ENCODE peak calls at places on chromosomes 5 and 9, in ten cellular contexts. H is Right ventricle myocardium superior; Q is activated gamma-delta T cell treated with Interleukin-2 at 50 U/mL for 16 hours; T is amniotic stem cell; A is activated naive CD4-positive, alpha-beta T cell treated with anti-CD3 and anti-CD28 coated beads for 36 hours; S is substantia nigra; W is aorta; X is NCI-H1092; M is activated naive CD8-positive, alpha-beta T cell treated with anti-CD3 and anti-CD28 coated beads for 36 hours; B is A549. G is an unnamed sample.
A peak's percentile ranks its signal among the peaks of the same experiment; 100 is the strongest.

GRCh38 chr9:136741885-136742568 is 713 bp downstream of the LCN10 start:
- DNase-seq in M (peak; percentile 68), T (no peak), A (peak; percentile 78), S (no peak), B (no peak), H (no peak), X (no peak), Q (no peak), W (no peak), G (no peak)

GRCh38 chr9:115364991-115365390 is 247.0 kb upstream of the TNC start:
- DNase-seq in T (no peak), A (no peak), Q (no peak), M (no peak), H (no peak), B (no peak), X (no peak), W (no peak), S (no peak), G (no peak)

GRCh38 chr9:108618906-108619550 is 236.8 kb downstream of the ACTL7B start:
- DNase-seq in H (no peak), A (no peak), S (no peak), X (no peak), M (no peak), B (no peak), T (no peak), Q (no peak), W (no peak), G (no peak)

GRCh38 chr9:6218099-6218502 is 2.5 kb downstream of the IL33 start:
- DNase-seq in H (no peak), B (no peak), M (no peak), T (no peak), S (no peak), A (no peak), X (no peak), W (no peak), Q (no peak), G (no peak)

GRCh38 chr5:133467712-133468463 is 144.5 kb downstream of the FSTL4 start:
- DNase-seq in T (no peak), W (no peak), Q (no peak), H (no peak), S (no peak), A (no peak), M (no peak), X (no peak), B (no peak), G (peak; percentile 37)

GRCh38 chr9:38359689-38360385 is 32.7 kb upstream of the ALDH1B1 start:
- DNase-seq in M (no peak), Q (no peak), A (no peak), T (no peak), H (no peak), S (no peak), W (peak; percentile 40), B (no peak), X (no peak), G (no peak)

GRCh38 chr9:25913806-25914205 is 235.6 kb upstream of the TUSC1 start:
- DNase-seq in X (no peak), A (no peak), T (no peak), B (no peak), Q (no peak), S (no peak), H (no peak), W (no peak), M (no peak), G (no peak)

GRCh38 chr5:173884402-173885053 is 3.6 kb upstream of the CPEB4 start:
- DNase-seq in S (no peak), Q (peak; percentile 27), A (peak; percentile 53), B (no peak), M (peak; percentile 21), W (no peak), H (no peak), T (no peak), X (no peak), G (no peak)

GRCh38 chr5:79111387-79111959 is at the start of gene BHMT:
- DNase-seq in W (no peak), H (no peak), A (no peak), B (no peak), T (no peak), X (no peak), Q (no peak), S (no peak), M (no peak), G (no peak)

GRCh38 chr9:38059233-38059936 is 9.6 kb downstream of the SHB start:
- DNase-seq in H (no peak), Q (no peak), B (no peak), S (no peak), T (no peak), A (no peak), X (no peak), W (no peak), M (no peak), G (no peak)

GRCh38 chr5:98463676-98464075 is 309.8 kb upstream of the RGMB start:
- DNase-seq in B (no peak), T (no peak), S (no peak), A (no peak), X (no peak), W (no peak), Q (no peak), H (no peak), M (no peak), G (no peak)

GRCh38 chr9:97802276-97802675 is 50.8 kb upstream of the FOXE1 start:
- DNase-seq in S (no peak), B (peak; percentile 75), W (no peak), Q (no peak), A (no peak), X (no peak), M (no peak), T (peak; percentile 24), H (no peak), G (no peak)

GRCh38 chr9:125883548-125883947 is 136.4 kb downstream of the PBX3 start:
- DNase-seq in M (no peak), S (no peak), Q (no peak), H (no peak), W (no peak), B (no peak), T (no peak), X (no peak), A (no peak), G (no peak)

GRCh38 chr5:113869611-113870010 is 356.1 kb downstream of the YTHDC2 start:
- DNase-seq in M (no peak), A (no peak), W (no peak), S (no peak), Q (no peak), T (no peak), X (no peak), B (no peak), H (no peak), G (no peak)

GRCh38 chr9:108671156-108671555 is 184.6 kb downstream of the ACTL7B start:
- DNase-seq in S (no peak), X (no peak), W (no peak), B (peak; percentile 37), A (no peak), M (no peak), H (no peak), T (no peak), Q (no peak), G (no peak)

GRCh38 chr9:131677445-131678180 is 62.3 kb downstream of the RAPGEF1 start:
- DNase-seq in H (no peak), S (no peak), A (no peak), W (no peak), M (no peak), T (peak; percentile 31), Q (no peak), X (no peak), B (no peak), G (no peak)

GRCh38 chr5:145847499-145848497 is 12.7 kb upstream of the PRELID2 start:
- DNase-seq in W (no peak), Q (no peak), X (no peak), T (peak; percentile 27), S (no peak), H (no peak), M (no peak), A (no peak), B (peak; percentile 16), G (no peak)

GRCh38 chr9:91815896-91816295 is 134.1 kb downstream of the ROR2 start:
- DNase-seq in W (peak; percentile 40), X (no peak), H (no peak), B (no peak), A (no peak), Q (no peak), S (no peak), T (no peak), M (no peak), G (no peak)

GRCh38 chr9:96126321-96126881 is 175.6 kb downstream of the HSD17B3 start:
- DNase-seq in H (no peak), A (no peak), X (no peak), S (no peak), W (no peak), B (no peak), T (no peak), M (no peak), Q (no peak), G (no peak)

GRCh38 chr9:27150758-27151431 is 41.9 kb downstream of the TEK start:
- DNase-seq in W (no peak), T (no peak), S (no peak), H (no peak), Q (no peak), A (no peak), M (no peak), B (no peak), X (no peak), G (no peak)

GRCh38 chr5:1736889-1737711 is 62.5 kb downstream of the MRPL36 start:
- DNase-seq in B (no peak), M (no peak), T (no peak), S (no peak), X (no peak), W (peak; percentile 51), A (no peak), Q (no peak), H (no peak), G (no peak)

GRCh38 chr5:96344678-96345612 is 88.1 kb downstream of the PCSK1 start:
- DNase-seq in S (no peak), Q (no peak), M (no peak), W (no peak), X (peak; percentile 16), T (peak; percentile 41), H (no peak), B (peak; percentile 47), A (peak; percentile 27), G (peak; percentile 72)

GRCh38 chr5:96177303-96177869 is 215.7 kb upstream of the ELL2 start:
- DNase-seq in S (no peak), Q (no peak), A (no peak), T (peak; percentile 2), M (no peak), B (no peak), H (no peak), W (no peak), X (no peak), G (no peak)

GRCh38 chr5:2442686-2443354 is 308.7 kb downstream of the IRX2 start:
- DNase-seq in S (no peak), Q (no peak), A (no peak), X (no peak), T (no peak), M (no peak), H (no peak), W (no peak), B (no peak), G (no peak)

GRCh38 chr5:73263001-73263710 is 90.2 kb downstream of the TMEM174 start:
- DNase-seq in S (no peak), B (no peak), A (no peak), Q (no peak), M (no peak), H (no peak), W (no peak), X (no peak), T (no peak), G (peak; percentile 35)

GRCh38 chr5:176609724-176610429 is at the start of gene GPRIN1:
- DNase-seq in M (peak; percentile 78), W (peak; percentile 85), A (peak; percentile 61), B (peak; percentile 78), T (no peak), H (peak; percentile 70), S (peak; percentile 40), X (peak; percentile 61), Q (peak; percentile 41), G (peak; percentile 72)

GRCh38 chr9:127608104-127608966 is 3.7 kb upstream of the STXBP1 start:
- DNase-seq in Q (peak; percentile 62), M (peak; percentile 84), A (peak; percentile 75), X (peak; percentile 84), T (no peak), H (peak; percentile 83), W (peak; percentile 84), S (peak; percentile 61), B (peak; percentile 95), G (peak; percentile 96)

GRCh38 chr9:98101868-98102273 is 17.2 kb downstream of the TRIM14 start:
- DNase-seq in S (no peak), H (peak; percentile 60), Q (peak; percentile 83), X (no peak), W (no peak), M (peak; percentile 72), T (no peak), A (peak; percentile 90), B (no peak), G (no peak)

G was measured in G401.